ENCODE peak calls at places on chromosomes 11 and 22, in eight cellular contexts. U, S, L, B, F, D, I and H are unnamed samples. For H3K4me1, the result is how much of the 10 kb centered on the place peaks cover.

GRCh38 chr11:91257593-91258170 is 966.9 kb upstream of the FAT3 start:
- DNase-seq in F (no peak), L (no peak), U (peak), D (no peak), I (no peak), B (no peak), S (no peak), H (no peak)

GRCh38 chr11:8709002-8709672 is 26.5 kb downstream of the RPL27A start:
- DNase-seq in I (peak), B (peak), F (peak), S (peak), L (no peak), U (peak), D (peak), H (peak)

GRCh38 chr11:30131535-30131934 is 99.3 kb upstream of the FSHB start:
- DNase-seq in U (no peak), B (no peak), I (no peak), D (no peak), F (peak), L (no peak), S (no peak), H (no peak)

GRCh38 chr11:40819230-40819629 is 640.2 kb downstream of the LRRC4C start:
- DNase-seq in B (no peak), S (no peak), L (no peak), I (no peak), F (no peak), D (no peak), U (no peak), H (no peak)

GRCh38 chr22:27820896-27821866 is 19.6 kb upstream of the MN1 start:
- DNase-seq in I (peak), U (no peak), S (no peak), F (no peak), B (no peak), L (no peak), D (no peak), H (no peak)

GRCh38 chr22:32617271-32617670 is 142.7 kb downstream of the FBXO7 start:
- DNase-seq in I (no peak), U (peak), D (no peak), L (no peak), F (peak), B (no peak), S (no peak), H (no peak)

GRCh38 chr11:33687733-33688479 is 12.7 kb downstream of the C11orf91 start:
- DNase-seq in U (peak), L (no peak), S (no peak), I (no peak), B (peak), F (peak), D (peak), H (no peak)

GRCh38 chr11:18321622-18321990 is 334 bp downstream of the HPS5 start:
- DNase-seq in I (no peak), L (no peak), S (no peak), B (no peak), U (no peak), F (no peak), D (no peak), H (no peak)

DNA sequence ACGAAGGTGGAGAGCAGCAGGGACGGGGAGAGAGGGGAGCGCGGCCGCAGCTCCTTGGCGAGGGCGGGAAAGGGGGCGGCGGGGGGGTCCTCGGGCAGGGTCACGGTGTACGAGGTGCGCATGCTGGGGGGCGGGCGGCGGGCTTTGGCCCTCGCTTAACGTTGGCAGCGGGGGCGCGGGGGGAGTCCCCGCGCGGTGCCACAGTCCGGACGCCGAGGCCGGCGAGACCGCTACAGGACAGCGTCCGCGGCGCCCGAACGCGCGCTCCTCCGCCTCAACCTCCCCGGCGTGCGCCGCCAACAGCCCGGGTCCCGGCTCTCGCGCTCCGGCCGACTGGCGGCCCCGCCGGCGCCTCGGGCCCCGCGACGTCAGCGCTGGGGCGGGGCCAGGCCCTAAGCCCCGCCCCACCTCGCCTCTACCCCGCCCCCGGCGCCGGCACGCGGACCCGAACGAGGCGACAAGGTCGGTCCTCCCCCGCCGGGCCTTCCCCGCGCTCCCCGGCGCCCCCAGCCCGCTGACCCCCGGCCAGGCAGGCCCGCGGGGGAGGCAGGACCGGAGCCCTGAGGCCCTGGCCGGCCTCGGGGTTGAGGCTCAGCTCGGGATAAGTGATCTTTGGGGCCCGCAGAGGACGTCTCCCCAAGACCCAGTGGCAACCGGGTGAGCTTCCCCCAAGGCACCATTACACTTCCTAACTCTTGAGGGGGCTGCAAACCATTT is 17.5 kb downstream of the USP2 start:
- DNase-seq in L (no peak), S (peak), B (peak), I (peak), F (peak), D (peak), U (no peak), H (no peak)
- H3K4me1 ChIP-seq in L (half or more), S (under half), B (under half), I (under half), F (half or more), D (under half), U (under half), H (half or more)

GRCh38 chr22:46796566-46797195 is 34.2 kb downstream of the TBC1D22A start:
- DNase-seq in F (no peak), U (no peak), S (peak), I (no peak), B (peak), D (no peak), L (no peak), H (peak)
- H3K4me3 ChIP-seq in F (no peak), U (no peak), S (no peak), I (no peak), B (no peak), D (no peak), L (no peak), H (no peak)

GRCh38 chr11:101863361-101863760 is 51.4 kb upstream of the CEP126 start:
- DNase-seq in U (peak), F (no peak), B (no peak), L (no peak), I (no peak), D (no peak), S (no peak), H (no peak)

GRCh38 chr11:101866619-101867491 is 48.0 kb upstream of the CEP126 start:
- DNase-seq in D (no peak), L (no peak), S (no peak), U (peak), I (no peak), F (peak), B (no peak), H (no peak)

GRCh38 chr11:101864098-101864497 is 50.7 kb upstream of the CEP126 start:
- DNase-seq in S (no peak), B (no peak), L (no peak), I (no peak), F (no peak), D (no peak), U (no peak), H (no peak)

GRCh38 chr11:101860694-101861371 is 54.0 kb upstream of the CEP126 start:
- DNase-seq in D (peak), L (no peak), F (peak), S (peak), I (peak), U (peak), B (peak), H (peak)

GRCh38 chr11:101862410-101863233 is 52.2 kb upstream of the CEP126 start:
- DNase-seq in L (no peak), D (peak), F (peak), S (no peak), U (peak), B (peak), I (no peak), H (no peak)
- TF ChIP-seq CTCF in L (no peak), D (no peak), F (peak), S (peak), U (peak), B (peak), I (no peak), H (no peak)

GRCh38 chr11:128714121-128714520 is 20.2 kb downstream of the FLI1 start:
- DNase-seq in S (no peak), U (no peak), L (no peak), F (no peak), I (no peak), D (no peak), B (no peak), H (no peak)
- H3K4me1 ChIP-seq in S (under half), U (under half), L (under half), F (under half), I (under half), D (under half), B (under half), H (half or more)